ENCODE peak calls at places on chromosomes 4 and X, in six cellular contexts. R is T-cell; J is sciatic nerve; W is PC-3; M is stimulated activated CD8-positive, alpha-beta memory T cell treated with anti-CD3 and anti-CD28 coated beads, Interleukin-15, amount 100 ng/mL, for 4 hours; U is stimulated activated CD4-positive, alpha-beta T cell treated with anti-CD3 and anti-CD28 coated beads, Interleukin-2, amount 100 ng/mL, for 48 hours. K is an unnamed sample.

GRCh38 chrX:153946910-153947769 is 2.7 kb upstream of the RENBP start:
- DNase-seq in W (peak; percentile 84), U (peak; percentile 81), J (peak; percentile 83), M (peak; percentile 57), R (peak; percentile 69), K (peak; percentile 92)

GRCh38 chrX:11585174-11585573 is 80.5 kb downstream of the ARHGAP6 start:
- DNase-seq in R (no peak), M (no peak), W (no peak), U (no peak), J (no peak), K (no peak)

GRCh38 chr4:110310795-110311194 is 112.4 kb upstream of the ELOVL6 start:
- DNase-seq in M (no peak), W (no peak), J (no peak), R (no peak), U (no peak), K (no peak)

GRCh38 chrX:103356023-103356798 is at the start of gene TCEAL9:
- DNase-seq in U (no peak), M (no peak), W (peak; percentile 48), R (no peak), J (peak; percentile 81), K (peak; percentile 85)

GRCh38 chrX:155148724-155149537 is 67.3 kb upstream of the VBP1 start:
- DNase-seq in U (peak; percentile 23), M (no peak), W (peak; percentile 40), R (no peak), J (no peak), K (no peak)

GRCh38 chr4:165992263-165992662 is 119.2 kb downstream of the TLL1 start:
- DNase-seq in M (no peak), R (no peak), W (no peak), J (no peak), U (no peak), K (no peak)

GRCh38 chr4:183107891-183108459 is 8.9 kb downstream of the WWC2 start:
- DNase-seq in U (no peak), W (peak; percentile 67), J (no peak), R (no peak), M (no peak), K (no peak)

GRCh38 chr4:154609532-154609931 is 2.9 kb downstream of the FGG start:
- DNase-seq in W (no peak), M (no peak), J (no peak), U (no peak), R (no peak), K (no peak)

GRCh38 chr4:16125571-16126445 is 42.0 kb upstream of the PROM1 start:
- DNase-seq in W (no peak), U (no peak), J (no peak), M (no peak), R (no peak), K (no peak)

GRCh38 chrX:109487640-109488039 is 5.8 kb upstream of the GUCY2F start:
- DNase-seq in U (no peak), J (no peak), W (no peak), M (no peak), R (no peak), K (no peak)

GRCh38 chr4:4474496-4474895 is 67.4 kb downstream of the STX18 start:
- DNase-seq in W (no peak), R (no peak), J (no peak), U (no peak), M (no peak), K (no peak)

GRCh38 chrX:12758291-12758690 is 32.9 kb upstream of the PRPS2 start:
- DNase-seq in R (no peak), J (no peak), M (no peak), U (no peak), W (no peak), K (no peak)

GRCh38 chr4:122798101-122798500 is 28.5 kb upstream of the FGF2 start:
- DNase-seq in M (no peak), W (no peak), J (peak; percentile 65), U (no peak), R (no peak), K (no peak)

GRCh38 chr4:144906181-144906895 is 191.7 kb downstream of the ANAPC10 start:
- DNase-seq in J (no peak), W (peak; percentile 47), R (no peak), U (no peak), M (no peak), K (no peak)

GRCh38 chr4:3706111-3706511 is 60.1 kb upstream of the ADRA2C start:
- DNase-seq in U (no peak), R (no peak), M (no peak), W (no peak), J (no peak), K (peak; percentile 56)

GRCh38 chr4:47704693-47705325 is 133.1 kb downstream of the CORIN start:
- DNase-seq in W (peak; percentile 38), J (no peak), R (no peak), M (no peak), U (peak; percentile 2), K (no peak)

GRCh38 chrX:115582871-115583729 is 22.1 kb downstream of the PLS3 start:
- DNase-seq in R (no peak), W (peak; percentile 43), M (no peak), U (no peak), J (no peak), K (no peak)

GRCh38 chr4:10083861-10084641 is 32.5 kb downstream of the WDR1 start:
- DNase-seq in W (no peak), M (no peak), J (peak; percentile 53), U (no peak), R (no peak), K (peak; percentile 78)

GRCh38 chr4:70721747-70722146 is at the start of gene RUFY3:
- DNase-seq in W (no peak), U (no peak), R (no peak), M (no peak), J (no peak), K (no peak)

GRCh38 chr4:173121044-173121685 is 47.4 kb upstream of the GALNT7 start:
- DNase-seq in R (no peak), M (no peak), J (no peak), W (peak; percentile 9), U (no peak), K (no peak)

GRCh38 chr4:123488916-123489315 is 92.3 kb downstream of the SPRY1 start:
- DNase-seq in J (no peak), R (no peak), U (no peak), M (no peak), W (peak; percentile 80), K (no peak)

GRCh38 chrX:141175786-141176185 is 1.1 kb downstream of the LDOC1 start:
- DNase-seq in U (no peak), R (no peak), W (peak; percentile 36), M (no peak), J (no peak), K (no peak)

GRCh38 chr4:147765121-147765521 is 33.2 kb downstream of the ARHGAP10 start:
- DNase-seq in J (no peak), R (no peak), W (peak; percentile 49), U (no peak), M (no peak), K (no peak)

GRCh38 chr4:42617030-42617429 is 39.9 kb downstream of the ATP8A1 start:
- DNase-seq in M (no peak), J (no peak), R (no peak), U (no peak), W (no peak), K (no peak)

GRCh38 chr4:120918788-120919187 is 3.7 kb downstream of the PRDM5 start:
- DNase-seq in M (no peak), W (no peak), R (no peak), U (no peak), J (peak; percentile 62), K (peak; percentile 77)

GRCh38 chr4:8221476-8221875 is 22.4 kb downstream of the SH3TC1 start:
- DNase-seq in R (no peak), J (no peak), M (no peak), U (no peak), W (no peak), K (no peak)

GRCh38 chr4:140799686-140800225 is 43.6 kb upstream of the TBC1D9 start:
- DNase-seq in M (no peak), W (no peak), U (no peak), R (no peak), J (no peak), K (no peak)

GRCh38 chr4:120977435-120977997 is 55.0 kb upstream of the PRDM5 start:
- DNase-seq in U (peak; percentile 1), R (no peak), J (no peak), M (no peak), W (peak; percentile 61), K (no peak)

GRCh38 chrX:13428055-13428786 is 108.4 kb upstream of the ATXN3L start:
- DNase-seq in U (no peak), M (no peak), J (no peak), W (peak; percentile 88), R (no peak), K (no peak)

GRCh38 chr4:56870927-56871326 is 36.8 kb upstream of the REST start:
- DNase-seq in J (no peak), M (no peak), R (no peak), W (no peak), U (no peak), K (no peak)

GRCh38 chr4:128606173-128606572 is 203.3 kb upstream of the JADE1 start:
- DNase-seq in R (no peak), J (no peak), W (peak; percentile 80), U (no peak), M (no peak), K (no peak)

GRCh38 chr4:86838141-86838540 is 11.0 kb downstream of the SLC10A6 start:
- DNase-seq in W (no peak), U (no peak), J (no peak), R (no peak), M (no peak), K (no peak)

GRCh38 chrX:154334496-154334895 is 38.9 kb downstream of the TKTL1 start:
- DNase-seq in U (no peak), R (no peak), J (no peak), M (no peak), W (no peak), K (no peak)

K was measured in posterior vena cava.